ENCODE peak calls at places on chromosomes 2 and 18, in six cellular contexts. Z is K562, W is stomach, T is breast epithelium, G is HepG2, K is GM23338. C is an unnamed sample.

GRCh38 chr18:21450913-21451312 is 149.6 kb downstream of the ESCO1 start:
- DNase-seq in Z (no peak), W (no peak), T (no peak), G (no peak), K (no peak), C (no peak)

GRCh38 chr18:34918856-34919255 is 122.4 kb upstream of the MAPRE2 start:
- DNase-seq in Z (no peak), W (no peak), T (no peak), G (peak), K (no peak), C (no peak)

GRCh38 chr18:286515-287310 is 18.9 kb upstream of the THOC1 start:
- DNase-seq in Z (no peak), W (no peak), T (no peak), G (peak), K (peak), C (no peak)

GRCh38 chr2:3959372-3959771 is 256.0 kb downstream of the DCDC2C start:
- DNase-seq in Z (peak), W (no peak), T (no peak), G (peak), K (peak), C (peak)

GRCh38 chr2:105454801-105455485 is 56.1 kb upstream of the FHL2 start:
- DNase-seq in Z (peak), W (peak), T (peak), G (peak), K (peak), C (no peak)

GRCh38 chr18:36295880-36296301 is 1.6 kb upstream of the FHOD3 start:
- DNase-seq in Z (no peak), W (no peak), T (no peak), G (no peak), K (peak), C (no peak)

GRCh38 chr2:240299710-240300068 is 135.8 kb upstream of the GPC1 start:
- DNase-seq in Z (no peak), W (no peak), T (no peak), G (no peak), K (no peak), C (peak)

GRCh38 chr2:143300531-143300930 is 171.3 kb downstream of the ARHGAP15 start:
- DNase-seq in Z (no peak), W (no peak), T (no peak), G (no peak), K (no peak), C (no peak)

GRCh38 chr2:218859556-218859993 is at the start of gene WNT6:
- DNase-seq in Z (no peak), W (no peak), T (no peak), G (no peak), K (peak), C (no peak)

GRCh38 chr2:199228887-199229819 is 228.6 kb downstream of the SATB2 start:
- DNase-seq in Z (peak), W (no peak), T (no peak), G (no peak), K (no peak), C (no peak)

GRCh38 chr2:212330263-212330662 is 208.3 kb downstream of the ERBB4 start:
- DNase-seq in Z (no peak), W (peak), T (peak), G (no peak), K (no peak), C (no peak)

GRCh38 chr2:148557844-148558436 is 86.6 kb upstream of the EPC2 start:
- DNase-seq in Z (no peak), W (no peak), T (no peak), G (no peak), K (no peak), C (no peak)

GRCh38 chr18:70005580-70005979 is 57.9 kb upstream of the CD226 start:
- DNase-seq in Z (no peak), W (no peak), T (no peak), G (peak), K (no peak), C (no peak)

GRCh38 chr2:59282374-59283057 is 1041.4 kb upstream of the FANCL start:
- DNase-seq in Z (no peak), W (no peak), T (no peak), G (no peak), K (no peak), C (no peak)

GRCh38 chr2:64354857-64355680 is 98.9 kb upstream of the LGALSL start:
- DNase-seq in Z (peak), W (no peak), T (no peak), G (no peak), K (no peak), C (no peak)

GRCh38 chr2:196242131-196242620 is 70.8 kb upstream of the STK17B start:
- DNase-seq in Z (no peak), W (no peak), T (no peak), G (no peak), K (no peak), C (no peak)

GRCh38 chr2:172480301-172481218 is 53.2 kb downstream of the ITGA6 start:
- DNase-seq in Z (no peak), W (no peak), T (no peak), G (peak), K (no peak), C (no peak)

GRCh38 chr2:7118606-7119503 is 201.6 kb downstream of the RNF144A start:
- DNase-seq in Z (peak), W (no peak), T (no peak), G (no peak), K (peak), C (peak)

GRCh38 chr2:124908411-124908810 is 883.3 kb downstream of the CNTNAP5 start:
- DNase-seq in Z (no peak), W (no peak), T (no peak), G (no peak), K (no peak), C (no peak)

GRCh38 chr18:54806526-54806925 is 21.8 kb upstream of the RAB27B start:
- DNase-seq in Z (no peak), W (no peak), T (no peak), G (no peak), K (no peak), C (no peak)

GRCh38 chr2:212135739-212136138 is 402.9 kb downstream of the ERBB4 start:
- DNase-seq in Z (no peak), W (no peak), T (no peak), G (no peak), K (no peak), C (no peak)

GRCh38 chr18:55337908-55338521 is 250.0 kb downstream of the TCF4 start:
- DNase-seq in Z (no peak), W (no peak), T (no peak), G (no peak), K (no peak), C (no peak)

GRCh38 chr18:46296656-46297055 is 192.5 kb downstream of the HAUS1 start:
- DNase-seq in Z (no peak), W (no peak), T (no peak), G (no peak), K (no peak), C (no peak)

GRCh38 chr2:100813527-100813926 is 6.4 kb upstream of the NPAS2 start:
- DNase-seq in Z (no peak), W (no peak), T (no peak), G (no peak), K (no peak), C (no peak)

GRCh38 chr18:56148373-56148772 is 490.0 kb downstream of the TXNL1 start:
- DNase-seq in Z (no peak), W (no peak), T (no peak), G (no peak), K (no peak), C (no peak)

GRCh38 chr2:156826342-156826933 is 390.3 kb downstream of the GPD2 start:
- DNase-seq in Z (no peak), W (no peak), T (no peak), G (no peak), K (no peak), C (no peak)

GRCh38 chr2:23656597-23656973 is 270.3 kb downstream of the ATAD2B start:
- DNase-seq in Z (no peak), W (no peak), T (no peak), G (no peak), K (no peak), C (no peak)

GRCh38 chr2:102540882-102541281 is 67.9 kb downstream of the SLC9A4 start:
- DNase-seq in Z (no peak), W (peak), T (no peak), G (no peak), K (no peak), C (no peak)
- TF ChIP-seq POLR2AphosphoS5 in Z (no peak), W (peak), T (no peak), G (no peak), K (no peak), C (no peak)

DNA sequence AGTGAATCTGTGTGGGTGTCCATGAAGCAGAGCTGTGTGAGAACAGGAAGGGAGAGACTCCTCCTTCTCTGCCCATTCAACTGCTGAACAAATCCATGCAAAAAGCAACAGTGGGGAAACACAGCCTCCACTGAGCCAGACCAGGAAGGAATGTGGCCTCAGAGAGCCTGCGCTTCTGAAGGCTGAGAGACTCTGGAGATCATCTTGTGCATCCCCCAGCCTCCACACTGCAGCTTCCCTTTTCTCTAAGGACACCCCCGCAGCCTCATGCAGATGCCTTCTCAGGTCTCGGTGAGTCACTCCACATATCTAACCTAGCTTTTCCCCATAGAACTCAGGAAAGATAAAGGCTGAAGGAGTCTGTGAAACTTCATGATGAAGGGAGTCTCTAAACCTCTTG is 402.9 kb downstream of the TNS1 start:
- DNase-seq in Z (peak), W (no peak), T (no peak), G (no peak), K (no peak), C (no peak)
- TF ChIP-seq POLR2AphosphoS5 in Z (no peak), W (no peak), T (no peak), G (no peak), K (no peak), C (no peak)

GRCh38 chr2:96161785-96162367 is 16.6 kb upstream of the DUSP2 start:
- DNase-seq in Z (no peak), W (no peak), T (no peak), G (no peak), K (no peak), C (no peak)
- TF ChIP-seq POLR2AphosphoS5 in Z (no peak), W (no peak), T (no peak), G (no peak), K (no peak), C (no peak)

DNA sequence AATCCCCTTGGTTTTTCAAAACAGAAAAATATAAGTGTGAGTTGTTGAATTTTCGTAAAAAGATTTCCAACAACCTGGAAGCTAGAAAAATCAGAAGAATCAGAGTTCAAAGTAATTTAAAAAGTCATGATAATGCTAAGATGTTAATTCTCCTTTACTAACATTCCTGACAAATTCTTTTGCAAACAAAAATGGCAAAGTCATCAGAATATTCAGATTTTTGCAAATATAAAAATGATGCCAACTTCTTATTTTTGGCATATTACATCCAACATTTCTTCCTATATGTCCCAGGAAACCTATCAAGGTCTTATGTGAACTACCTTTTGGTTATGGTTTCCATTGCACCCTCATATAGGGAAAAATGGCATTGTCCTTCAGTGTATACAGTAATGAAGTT is 178.1 kb upstream of the SLC8A1 start:
- DNase-seq in Z (no peak), W (no peak), T (no peak), G (no peak), K (no peak), C (no peak)
- TF ChIP-seq POLR2AphosphoS5 in Z (no peak), W (no peak), T (no peak), G (no peak), K (no peak), C (no peak)

GRCh38 chr2:223100061-223100511 is 48.1 kb downstream of the KCNE4 start:
- DNase-seq in Z (no peak), W (no peak), T (peak), G (no peak), K (no peak), C (no peak)
- TF ChIP-seq POLR2AphosphoS5 in Z (no peak), W (peak), T (no peak), G (no peak), K (no peak), C (no peak)

GRCh38 chr2:233062447-233062842 is 2.3 kb downstream of the INPP5D start:
- DNase-seq in Z (no peak), W (peak), T (no peak), G (peak), K (no peak), C (no peak)

GRCh38 chr2:233060500-233061006 is 411 bp downstream of the INPP5D start:
- DNase-seq in Z (no peak), W (peak), T (no peak), G (no peak), K (no peak), C (no peak)

GRCh38 chr2:233061591-233062446 is 1.7 kb downstream of the INPP5D start:
- DNase-seq in Z (peak), W (peak), T (no peak), G (peak), K (peak), C (no peak)

GRCh38 chr2:233059797-233060499 is at the start of gene INPP5D:
- DNase-seq in Z (peak), W (peak), T (no peak), G (peak), K (no peak), C (peak)

DNA sequence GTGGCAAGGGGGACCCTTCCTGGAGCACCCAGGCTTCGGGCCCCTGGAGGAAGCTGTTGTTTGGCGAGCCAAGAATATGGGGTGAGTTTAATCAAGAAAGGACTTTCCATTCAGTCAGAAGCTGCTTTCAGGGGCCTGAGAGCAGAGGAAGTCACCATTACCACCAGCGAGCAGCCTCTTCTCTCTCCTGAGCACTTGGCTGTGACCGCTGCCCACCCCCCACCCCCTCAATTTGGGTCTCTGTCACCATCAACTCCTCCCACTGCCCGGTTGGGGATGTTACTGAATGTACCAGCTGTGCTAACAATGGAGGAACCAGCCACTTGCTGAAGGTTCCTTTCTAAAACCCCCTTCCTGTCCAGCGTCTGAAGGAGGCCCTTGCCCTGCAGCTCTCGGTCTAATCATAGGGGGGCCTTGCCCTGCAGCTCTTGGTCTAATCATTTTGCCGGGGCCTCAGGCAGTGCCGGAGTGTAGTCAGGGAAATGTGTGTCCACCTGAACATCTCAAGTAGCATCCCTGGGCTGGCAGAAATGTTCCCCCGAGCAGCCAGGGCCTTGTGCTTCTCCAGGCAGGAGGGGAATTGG is 957 bp downstream of the INPP5D start:
- DNase-seq in Z (no peak), W (peak), T (no peak), G (no peak), K (no peak), C (no peak)
- TF ChIP-seq POLR2AphosphoS5 in Z (no peak), W (no peak), T (no peak), G (no peak), K (no peak), C (peak)

GRCh38 chr18:45085916-45086624 is 405.4 kb downstream of the SETBP1 start:
- DNase-seq in Z (no peak), W (no peak), T (no peak), G (no peak), K (no peak), C (no peak)
- TF ChIP-seq POLR2AphosphoS5 in Z (no peak), W (no peak), T (no peak), G (no peak), K (no peak), C (no peak)

DNA sequence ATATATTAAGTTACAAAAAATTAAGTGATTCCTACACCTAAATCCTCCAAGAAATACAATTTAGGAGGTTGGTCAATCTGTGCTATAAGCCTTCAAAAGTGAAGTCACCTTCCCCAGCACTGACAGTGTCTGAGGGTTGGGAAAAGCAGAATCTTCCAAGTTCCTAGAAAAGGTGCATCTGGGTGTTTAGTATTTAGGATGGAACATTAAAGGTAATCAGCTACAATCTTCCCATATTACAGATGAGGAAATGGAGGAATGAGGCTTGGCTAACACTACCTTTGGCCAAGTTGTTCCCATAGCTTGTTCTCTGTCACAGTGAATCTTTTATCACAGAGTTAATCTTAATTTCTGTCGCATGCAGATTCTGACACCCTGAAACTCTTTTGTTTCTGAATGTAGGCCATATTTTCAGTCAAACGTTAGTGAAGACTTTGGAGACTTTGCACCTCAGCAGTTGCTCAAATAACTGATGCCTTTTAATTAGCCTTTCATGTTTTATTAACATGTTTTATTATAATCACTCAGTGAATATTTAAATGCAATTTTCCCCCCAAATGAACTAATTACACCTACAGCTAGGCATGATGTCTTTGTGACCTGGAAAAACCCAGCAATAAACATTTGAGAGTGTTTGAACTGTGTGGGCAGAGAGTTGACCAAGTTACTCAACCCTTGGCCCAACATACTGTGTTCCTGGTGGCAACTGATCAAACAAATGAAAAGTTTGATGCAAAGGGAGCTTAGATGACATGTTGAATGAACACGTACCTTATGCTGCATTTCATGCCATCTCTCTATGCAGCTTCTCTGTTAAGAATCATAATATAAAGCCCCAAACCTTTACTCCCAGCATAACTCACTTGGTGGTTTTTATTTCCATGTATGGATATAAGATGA is 17.6 kb downstream of the FN1 start:
- DNase-seq in Z (no peak), W (no peak), T (no peak), G (peak), K (no peak), C (no peak)
- TF ChIP-seq POLR2AphosphoS5 in Z (no peak), W (no peak), T (no peak), G (peak), K (no peak), C (no peak)

DNA sequence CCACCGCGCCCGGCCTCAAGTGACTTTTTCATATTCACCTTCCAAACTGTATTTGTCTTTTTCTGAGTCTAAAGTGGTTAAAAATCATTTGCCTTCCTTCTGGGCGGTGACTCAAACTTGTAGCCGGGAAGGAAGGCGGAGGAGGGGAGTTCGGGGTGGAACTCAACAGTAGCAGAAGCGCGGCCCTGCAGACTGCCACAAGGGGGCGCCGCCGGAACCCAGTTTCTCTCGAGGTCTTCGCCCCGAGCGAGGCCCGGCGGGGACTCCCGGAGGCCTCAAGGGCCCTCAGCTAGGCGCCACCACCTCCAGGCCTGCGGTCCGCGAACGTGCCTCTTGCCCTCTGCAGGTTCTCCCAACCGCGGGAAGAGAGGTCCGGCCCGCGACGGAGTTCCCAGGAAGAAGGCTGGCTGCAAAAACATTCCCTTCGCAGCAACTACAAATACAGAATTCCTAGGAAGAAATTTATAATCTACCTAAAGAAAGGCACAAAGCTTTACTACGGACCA is 16.8 kb upstream of the ITM2C start:
- DNase-seq in Z (peak), W (peak), T (no peak), G (peak), K (peak), C (peak)
- TF ChIP-seq POLR2AphosphoS5 in Z (no peak), W (no peak), T (no peak), G (no peak), K (no peak), C (no peak)